ENCODE peak calls at places on chromosomes 1 and 21, in seven cellular contexts. J, I, K, O, W, H and S are unnamed samples.

GRCh38 chr1:64608651-64609048 is 136.2 kb upstream of the RAVER2 start:
- DNase-seq in J (no peak), I (no peak), K (no peak), O (no peak), W (no peak), H (no peak), S (no peak)

GRCh38 chr21:37862536-37862935 is 53.7 kb downstream of the KCNJ6 start:
- DNase-seq in J (peak), I (peak), K (no peak), O (no peak), W (peak), H (no peak), S (peak)

GRCh38 chr1:23168079-23168461 is 586 bp downstream of the LUZP1 start:
- DNase-seq in J (no peak), I (no peak), K (peak), O (no peak), W (no peak), H (no peak), S (no peak)

GRCh38 chr21:42108941-42109340 is 37.8 kb downstream of the UMODL1 start:
- DNase-seq in J (no peak), I (no peak), K (no peak), O (no peak), W (no peak), H (no peak), S (no peak)

GRCh38 chr1:67814121-67814772 is 19.0 kb downstream of the GNG12 start:
- DNase-seq in J (no peak), I (no peak), K (no peak), O (no peak), W (no peak), H (no peak), S (no peak)

GRCh38 chr1:92480200-92480812 is 6.4 kb downstream of the GFI1 start:
- DNase-seq in J (no peak), I (no peak), K (no peak), O (no peak), W (no peak), H (no peak), S (no peak)

GRCh38 chr1:19737413-19737812 is 62.3 kb downstream of the TMCO4 start:
- DNase-seq in J (peak), I (no peak), K (no peak), O (no peak), W (no peak), H (no peak), S (peak)

GRCh38 chr1:115364044-115364775 is 26.2 kb upstream of the NGF start:
- DNase-seq in J (peak), I (no peak), K (no peak), O (peak), W (peak), H (no peak), S (peak)

GRCh38 chr1:25033828-25034451 is 103.9 kb upstream of the RUNX3 start:
- DNase-seq in J (no peak), I (no peak), K (no peak), O (no peak), W (no peak), H (no peak), S (no peak)

GRCh38 chr21:44065428-44065827 is 41.8 kb upstream of the PWP2 start:
- DNase-seq in J (peak), I (no peak), K (no peak), O (no peak), W (peak), H (no peak), S (peak)

GRCh38 chr21:42120056-42120903 is 49.2 kb downstream of the UMODL1 start:
- DNase-seq in J (no peak), I (no peak), K (no peak), O (no peak), W (no peak), H (no peak), S (no peak)

GRCh38 chr1:59673575-59674467 is 140.9 kb upstream of the HOOK1 start:
- DNase-seq in J (no peak), I (no peak), K (peak), O (no peak), W (no peak), H (no peak), S (no peak)

GRCh38 chr1:93715529-93716126 is 34.0 kb upstream of the BCAR3 start:
- DNase-seq in J (peak), I (no peak), K (no peak), O (no peak), W (no peak), H (no peak), S (no peak)

DNA sequence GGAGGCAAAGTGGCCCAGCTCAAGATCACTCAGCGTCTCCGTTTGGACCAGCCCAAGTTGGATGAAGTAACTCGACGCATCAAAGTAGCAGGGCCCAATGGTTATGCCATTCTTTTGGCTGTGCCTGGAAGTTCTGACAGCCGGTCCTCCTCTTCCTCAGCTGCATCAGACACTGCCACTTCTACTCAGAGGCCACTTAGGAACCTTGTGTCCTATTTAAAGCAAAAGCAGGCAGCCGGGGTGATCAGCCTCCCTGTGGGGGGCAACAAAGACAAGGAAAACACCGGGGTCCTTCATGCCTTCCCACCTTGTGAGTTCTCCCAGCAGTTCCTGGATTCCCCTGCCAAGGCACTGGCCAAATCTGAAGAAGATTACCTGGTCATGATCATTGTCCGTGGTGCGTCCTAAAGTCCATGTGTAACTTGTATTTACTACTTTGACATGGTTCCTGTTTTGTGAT is 2.7 kb downstream of the RBM15 start:
- DNase-seq in J (no peak), I (no peak), K (no peak), O (no peak), W (no peak), H (no peak), S (no peak)
- H3K4me3 ChIP-seq in J (peak), I (peak), K (no peak), O (peak), W (peak), H (peak), S (peak)

GRCh38 chr1:17922833-17923232 is 167.7 kb downstream of the ACTL8 start:
- DNase-seq in J (peak), I (peak), K (no peak), O (no peak), W (peak), H (peak), S (peak)
- TF ChIP-seq CTCF in J (peak), I (peak), K (no peak), O (peak), W (peak), H (peak), S (peak)

DNA sequence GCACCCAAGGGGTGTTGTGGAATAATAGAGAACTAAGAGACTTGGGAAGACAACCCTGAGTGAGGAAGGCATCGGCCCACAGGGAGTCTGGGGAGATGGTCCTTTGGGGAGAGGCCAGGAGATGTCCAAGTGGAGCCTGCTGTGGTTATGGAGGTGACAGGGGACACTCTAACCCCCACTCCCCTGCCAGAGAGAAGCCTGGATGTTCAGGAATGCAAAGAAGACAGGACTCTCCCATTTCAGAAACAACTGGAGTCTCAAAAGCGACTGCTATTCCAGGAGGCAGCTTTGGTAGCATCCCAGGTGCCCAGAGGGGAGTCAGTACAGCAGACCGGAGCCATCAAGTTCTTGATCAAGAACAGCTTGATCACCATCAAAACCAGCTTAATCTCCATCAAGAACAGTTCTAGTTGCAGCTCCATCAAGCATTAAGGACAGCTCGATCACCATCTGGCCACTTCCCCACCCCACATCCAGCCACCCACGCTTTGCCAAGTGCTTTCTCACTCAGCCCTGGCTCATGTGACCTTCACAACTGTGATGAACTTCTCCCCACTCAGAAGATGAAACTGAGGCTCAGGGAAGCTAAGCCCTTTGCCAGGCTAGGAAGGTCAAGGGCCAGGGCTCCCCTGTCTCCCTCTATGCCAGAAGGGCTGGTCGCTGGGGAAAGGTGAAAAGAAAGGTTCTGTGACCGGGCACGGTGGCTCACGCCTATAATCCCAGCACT is 743 bp downstream of the CD52 start:
- DNase-seq in J (no peak), I (no peak), K (no peak), O (no peak), W (no peak), H (no peak), S (no peak)
- H3K4me3 ChIP-seq in J (no peak), I (no peak), K (no peak), O (no peak), W (no peak), H (no peak), S (no peak)

GRCh38 chr1:37658486-37658885 is 23.8 kb upstream of the RSPO1 start:
- DNase-seq in J (no peak), I (no peak), K (no peak), O (no peak), W (no peak), H (no peak), S (no peak)

GRCh38 chr1:37660646-37661045 is 26.0 kb upstream of the RSPO1 start:
- DNase-seq in J (no peak), I (no peak), K (no peak), O (no peak), W (no peak), H (no peak), S (no peak)

GRCh38 chr1:37661401-37661800 is 26.7 kb upstream of the RSPO1 start:
- DNase-seq in J (no peak), I (no peak), K (no peak), O (no peak), W (no peak), H (no peak), S (no peak)

GRCh38 chr1:37663426-37664000 is 28.8 kb upstream of the CDCA8 start:
- DNase-seq in J (no peak), I (no peak), K (no peak), O (no peak), W (no peak), H (no peak), S (peak)

DNA sequence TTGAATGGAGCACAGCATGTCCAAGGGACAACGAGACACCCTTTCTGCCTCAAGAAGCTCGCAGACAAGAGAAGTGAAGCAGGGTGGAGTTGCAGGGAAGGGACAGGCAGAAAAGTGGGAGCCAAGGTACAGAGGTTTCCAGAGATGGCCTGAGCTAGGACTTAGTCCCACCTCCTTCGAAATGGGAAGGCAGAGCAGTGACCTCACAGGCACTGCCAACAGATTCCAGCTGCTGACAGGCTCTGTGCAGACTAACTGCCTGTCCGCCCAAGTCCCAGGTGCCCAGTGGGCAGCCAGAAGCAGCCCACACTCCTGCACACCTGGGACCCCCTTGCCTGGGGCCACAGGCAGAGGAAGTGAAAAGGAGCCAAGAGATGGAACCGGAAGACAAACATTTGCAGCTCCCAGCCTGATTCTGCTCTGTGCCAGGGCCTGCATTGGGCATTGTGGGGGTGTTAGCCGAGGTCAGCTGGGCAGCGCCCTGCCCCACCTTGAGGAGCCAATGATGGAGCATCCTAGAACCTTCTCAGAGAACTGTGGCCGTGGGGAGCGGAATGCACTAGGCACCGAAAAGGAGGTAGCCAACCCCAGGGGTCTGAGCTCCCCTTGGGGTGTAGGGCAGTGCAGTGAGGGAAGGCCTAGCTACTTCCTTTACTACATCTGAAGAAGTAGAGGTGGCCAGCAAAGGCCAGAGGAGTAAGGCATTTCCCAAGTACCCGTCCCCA is 27.5 kb upstream of the RSPO1 start:
- DNase-seq in J (no peak), I (no peak), K (no peak), O (no peak), W (no peak), H (no peak), S (no peak)
- TF ChIP-seq CTCF in J (no peak), I (no peak), K (no peak), O (no peak), W (no peak), H (no peak), S (no peak)

GRCh38 chr1:234393190-234393589 is 19.9 kb downstream of the COA6 start:
- DNase-seq in J (no peak), I (no peak), K (no peak), O (no peak), W (no peak), H (no peak), S (no peak)

GRCh38 chr1:234386122-234386521 is 12.9 kb downstream of the COA6 start:
- DNase-seq in J (no peak), I (no peak), K (no peak), O (no peak), W (no peak), H (no peak), S (no peak)

DNA sequence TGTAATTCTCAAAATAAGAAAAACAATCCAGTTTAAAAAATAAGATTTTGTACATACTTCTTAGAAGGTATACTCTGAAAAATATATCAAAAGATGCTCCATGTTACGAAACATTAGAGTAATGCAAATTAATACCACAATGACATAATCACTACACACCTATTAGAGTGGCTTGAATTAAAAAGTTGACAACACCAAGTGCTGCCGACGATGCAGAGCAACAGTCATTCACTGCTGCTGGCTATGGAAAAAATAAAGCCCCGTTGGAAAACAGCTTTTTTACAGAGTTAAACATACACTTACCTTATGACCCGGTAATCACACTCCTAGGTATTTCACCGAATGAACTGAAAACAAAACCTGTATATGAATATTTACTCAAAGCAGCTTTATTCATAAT is 14.8 kb downstream of the COA6 start:
- DNase-seq in J (no peak), I (no peak), K (no peak), O (no peak), W (no peak), H (no peak), S (no peak)
- H3K4me3 ChIP-seq in J (no peak), I (no peak), K (no peak), O (no peak), W (no peak), H (no peak), S (no peak)

GRCh38 chr1:45894331-45894730 is 90.9 kb downstream of the MAST2 start:
- DNase-seq in J (no peak), I (no peak), K (no peak), O (no peak), W (no peak), H (no peak), S (no peak)
- TF ChIP-seq CTCF in J (no peak), I (no peak), K (no peak), O (no peak), W (no peak), H (no peak), S (no peak)

DNA sequence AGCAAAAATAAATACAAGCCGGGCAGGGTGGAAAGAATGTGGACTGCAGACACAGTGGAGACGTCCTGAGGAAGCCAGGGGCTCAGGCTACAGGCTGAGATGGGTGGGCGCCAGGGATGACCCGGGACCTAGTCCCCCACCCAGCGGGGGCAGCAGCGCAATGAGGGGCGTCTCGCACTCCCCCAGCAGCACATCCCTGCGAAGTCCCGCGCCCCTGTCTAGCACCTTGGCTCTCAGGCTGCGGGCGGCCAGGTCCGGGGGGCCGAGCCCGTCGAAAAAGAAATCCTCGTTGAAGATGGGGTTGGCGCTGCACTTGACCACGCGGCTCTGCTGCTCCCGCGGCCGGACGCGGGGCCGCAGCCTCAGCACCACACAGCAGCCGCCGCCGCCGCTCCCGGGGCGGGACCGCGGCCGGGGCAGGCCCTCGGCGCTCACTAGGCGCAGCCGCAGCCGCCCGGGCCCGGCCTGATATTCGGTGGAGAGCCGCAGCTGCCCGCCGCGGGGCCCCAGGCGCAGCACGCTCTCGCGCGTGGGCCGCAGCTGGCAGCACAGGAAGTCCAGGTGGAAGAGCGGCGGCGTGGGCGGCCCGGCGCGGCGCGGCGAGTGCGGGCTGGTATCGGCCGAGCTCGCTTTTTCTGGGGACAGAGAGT is 1.7 kb downstream of the C2CD4D start:
- DNase-seq in J (no peak), I (no peak), K (no peak), O (no peak), W (peak), H (no peak), S (no peak)
- H3K4me3 ChIP-seq in J (no peak), I (no peak), K (peak), O (peak), W (peak), H (peak), S (peak)